ENCODE peak calls at places on chromosomes 4 and X, in five cellular contexts. S is uterus; X is anterior cingulate cortex; Q is activated CD8-positive, alpha-beta memory T cell treated with anti-CD3 and anti-CD28 coated beads, Interleukin-2, amount 50 U/mL, for 4 hours; M is substantia nigra. H is an unnamed sample.

GRCh38 chr4:119025916-119026661 is 109.5 kb upstream of the MYOZ2 start:
- DNase-seq in S (peak), X (no peak), M (no peak), Q (no peak), H (peak)

GRCh38 chr4:128810331-128810870 is 901 bp downstream of the JADE1 start:
- DNase-seq in S (peak), M (no peak), Q (peak), X (no peak), H (no peak)

GRCh38 chr4:182307746-182308145 is 64.5 kb downstream of the TENM3 start:
- DNase-seq in S (no peak), Q (no peak), M (no peak), X (no peak), H (peak)

GRCh38 chr4:16072168-16072567 is 11.7 kb downstream of the PROM1 start:
- DNase-seq in X (no peak), S (no peak), M (no peak), Q (no peak), H (no peak)

GRCh38 chrX:18898517-18898916 is 85.4 kb downstream of the PHKA2 start:
- DNase-seq in X (no peak), M (no peak), S (no peak), Q (no peak), H (no peak)

GRCh38 chr4:65007841-65008439 is 598.7 kb upstream of the TECRL start:
- DNase-seq in Q (no peak), S (no peak), M (no peak), X (no peak), H (peak)

GRCh38 chrX:70476934-70477733 is 32.5 kb downstream of the DLG3 start:
- DNase-seq in M (no peak), Q (no peak), S (peak), X (no peak), H (peak)

GRCh38 chr4:101306225-101306624 is 41.1 kb downstream of the PPP3CA start:
- DNase-seq in Q (no peak), X (no peak), S (no peak), M (no peak), H (no peak)

GRCh38 chr4:67161311-67161710 is 384.0 kb downstream of the CENPC start:
- DNase-seq in S (no peak), Q (no peak), M (no peak), X (no peak), H (no peak)